ENCODE peak calls at places on chromosomes 6 and 20, in eight cellular contexts. O is mammary epithelial cell; L is CD8-positive, alpha-beta memory T cell; W is IMR-90; J is adrenal gland; M is stomach; A is pancreas; T is SJSA1. E is an unnamed sample.
A peak's percentile ranks its signal among the peaks of the same experiment; 100 is the strongest.

GRCh38 chr20:6122111-6122872 is 538 bp downstream of the FERMT1 start:
- DNase-seq in T (no peak), L (no peak), O (peak; percentile 87), J (no peak), M (no peak), W (peak; percentile 45), A (no peak), E (no peak)

GRCh38 chr20:24160563-24161355 is 172.2 kb upstream of the GGTLC1 start:
- DNase-seq in T (peak; percentile 38), A (peak; percentile 61), J (peak; percentile 72), W (peak; percentile 63), O (peak; percentile 43), M (peak; percentile 63), L (peak; percentile 4), E (peak; percentile 38)

GRCh38 chr20:21571841-21572690 is 58.2 kb upstream of the NKX2-2 start:
- DNase-seq in M (no peak), O (no peak), J (no peak), T (peak; percentile 9), W (no peak), L (peak; percentile 16), A (no peak), E (no peak)

GRCh38 chr20:61436674-61437279 is 184.7 kb downstream of the CDH4 start:
- DNase-seq in W (peak; percentile 58), M (no peak), L (no peak), J (no peak), T (peak; percentile 95), A (no peak), O (peak; percentile 98), E (no peak)

GRCh38 chr6:155505560-155505959 is 49.9 kb upstream of the NOX3 start:
- DNase-seq in T (no peak), A (no peak), J (no peak), W (no peak), O (no peak), M (no peak), L (no peak), E (no peak)

GRCh38 chr6:135280375-135281136 is 99.4 kb downstream of the MYB start:
- DNase-seq in M (no peak), W (peak; percentile 70), A (no peak), J (peak; percentile 46), O (no peak), T (no peak), L (no peak), E (no peak)

GRCh38 chr20:5513975-5514516 is 197.3 kb upstream of the PROKR2 start:
- DNase-seq in T (peak; percentile 49), A (no peak), M (no peak), O (peak; percentile 40), J (peak; percentile 49), W (peak; percentile 49), L (no peak), E (no peak)

GRCh38 chr6:29489286-29489685 is 1.5 kb upstream of the MAS1L start:
- DNase-seq in T (no peak), J (no peak), A (no peak), W (no peak), M (no peak), L (no peak), O (no peak), E (no peak)

GRCh38 chr6:158043586-158044524 is 62.2 kb downstream of the SYNJ2 start:
- DNase-seq in J (peak; percentile 86), A (no peak), T (no peak), W (no peak), O (no peak), L (no peak), M (peak; percentile 55), E (peak; percentile 65)

GRCh38 chr6:33830635-33831240 is 26.9 kb upstream of the MLN start:
- DNase-seq in L (no peak), J (no peak), W (no peak), M (no peak), A (no peak), T (no peak), O (no peak), E (no peak)

GRCh38 chr20:16434087-16434664 is 139.1 kb downstream of the KIF16B start:
- DNase-seq in A (peak; percentile 73), J (peak; percentile 40), M (peak; percentile 38), W (peak; percentile 18), T (peak; percentile 4), L (no peak), O (peak; percentile 16), E (peak; percentile 54)

GRCh38 chr20:47296950-47297349 is 59.5 kb downstream of the ZMYND8 start:
- DNase-seq in J (no peak), M (no peak), A (no peak), W (no peak), O (no peak), L (peak; percentile 8), T (no peak), E (no peak)

GRCh38 chr20:18992418-18992817 is 178.8 kb downstream of the SCP2D1 start:
- DNase-seq in J (no peak), M (no peak), O (no peak), A (no peak), W (no peak), L (no peak), T (no peak), E (no peak)

GRCh38 chr20:18988701-18989100 is 175.1 kb downstream of the SCP2D1 start:
- DNase-seq in J (no peak), M (no peak), W (no peak), L (no peak), T (no peak), O (no peak), A (no peak), E (no peak)

GRCh38 chr20:18991012-18991411 is 177.4 kb downstream of the SCP2D1 start:
- DNase-seq in L (no peak), W (no peak), O (no peak), J (no peak), A (no peak), M (no peak), T (no peak), E (no peak)

GRCh38 chr20:18987781-18988360 is 174.3 kb downstream of the SCP2D1 start:
- DNase-seq in W (no peak), J (no peak), L (no peak), A (no peak), T (no peak), M (no peak), O (no peak), E (no peak)

DNA sequence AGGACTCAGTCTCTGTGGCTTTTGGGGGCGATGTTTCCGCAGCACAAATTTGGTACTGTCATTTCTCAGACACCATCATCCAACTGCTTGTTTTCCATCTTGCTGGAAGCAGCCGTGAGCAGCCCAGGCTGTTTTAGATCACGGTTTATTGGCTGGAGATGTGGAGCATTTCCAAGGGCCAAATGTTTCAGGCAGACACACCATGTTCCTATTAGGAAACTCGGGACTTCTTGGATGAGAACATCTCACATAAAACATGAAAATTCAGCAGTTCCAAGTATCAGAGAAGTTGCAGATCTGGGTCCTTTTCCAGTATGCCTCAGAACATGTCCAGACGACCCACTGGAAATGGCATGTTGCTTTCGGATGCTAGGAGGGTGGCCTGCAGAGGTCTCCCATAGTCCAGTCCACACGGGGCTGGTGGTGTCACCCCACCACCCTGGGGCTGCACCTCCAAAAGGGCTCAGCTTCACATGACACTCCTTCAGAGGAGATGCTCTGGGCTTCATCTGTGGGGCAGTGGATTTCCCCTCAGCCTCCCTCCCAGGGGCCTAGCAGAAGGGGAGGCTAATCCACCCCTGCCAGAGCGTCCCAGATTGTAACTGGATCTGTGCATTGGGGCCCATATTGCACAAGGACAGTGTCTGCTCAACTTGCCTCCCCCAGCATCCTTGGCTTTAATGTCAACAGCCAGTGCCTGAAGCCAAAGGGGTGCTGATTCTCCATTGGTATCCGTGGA is 176.3 kb downstream of the SCP2D1 start:
- DNase-seq in W (no peak), J (no peak), T (no peak), O (no peak), M (no peak), L (no peak), A (no peak), E (no peak)
- H3K9me3 ChIP-seq in W (peaks cover 38% of the 10 kb centered on the region), J (no peaks in the 10 kb centered on the region), T (no peaks in the 10 kb centered on the region), O (no peaks in the 10 kb centered on the region), M (no peaks in the 10 kb centered on the region), L (no peaks in the 10 kb centered on the region), A (no peaks in the 10 kb centered on the region), E (no peaks in the 10 kb centered on the region)

DNA sequence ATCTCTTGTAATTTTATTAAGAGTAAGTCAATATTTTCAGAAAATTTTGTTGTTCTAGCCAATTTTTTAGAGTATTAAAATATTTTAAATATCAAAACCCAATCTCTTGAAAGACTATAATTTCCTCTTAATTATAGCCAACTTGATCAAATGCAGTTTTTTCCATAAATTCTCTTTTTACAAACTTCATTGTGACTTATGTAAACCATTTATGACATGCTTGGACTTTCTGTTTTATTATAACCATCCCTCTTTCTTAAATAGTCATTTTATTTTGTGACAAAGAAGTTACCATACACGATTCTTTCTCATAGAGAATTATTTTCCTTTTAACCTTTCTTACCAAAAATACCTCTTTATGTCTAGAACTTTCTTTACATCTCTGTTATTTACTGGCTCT is 1075.5 kb downstream of the KHDRBS2 start:
- DNase-seq in A (no peak), O (no peak), L (no peak), W (no peak), J (no peak), T (no peak), M (no peak), E (no peak)
- H3K9me3 ChIP-seq in A (no peaks in the 10 kb centered on the region), O (peaks cover 6% of the 10 kb centered on the region), L (no peaks in the 10 kb centered on the region), W (peaks cover 4% of the 10 kb centered on the region), J (no peaks in the 10 kb centered on the region), T (peaks cover 3% of the 10 kb centered on the region), M (no peaks in the 10 kb centered on the region), E (no peaks in the 10 kb centered on the region)

GRCh38 chr6:106895703-106896040 is 78.9 kb downstream of the CD24 start:
- DNase-seq in O (no peak), M (no peak), J (no peak), A (no peak), L (no peak), W (no peak), T (no peak), E (no peak)

GRCh38 chr6:106897580-106897979 is 76.9 kb downstream of the CD24 start:
- DNase-seq in W (no peak), A (no peak), L (no peak), J (no peak), O (no peak), M (no peak), T (no peak), E (no peak)

GRCh38 chr6:106901062-106901461 is 73.5 kb downstream of the CD24 start:
- DNase-seq in W (no peak), O (no peak), L (no peak), A (no peak), T (no peak), J (no peak), M (no peak), E (no peak)

GRCh38 chr6:106903299-106903698 is 71.2 kb downstream of the CD24 start:
- DNase-seq in J (no peak), M (no peak), O (no peak), T (no peak), A (no peak), L (no peak), W (no peak), E (no peak)

DNA sequence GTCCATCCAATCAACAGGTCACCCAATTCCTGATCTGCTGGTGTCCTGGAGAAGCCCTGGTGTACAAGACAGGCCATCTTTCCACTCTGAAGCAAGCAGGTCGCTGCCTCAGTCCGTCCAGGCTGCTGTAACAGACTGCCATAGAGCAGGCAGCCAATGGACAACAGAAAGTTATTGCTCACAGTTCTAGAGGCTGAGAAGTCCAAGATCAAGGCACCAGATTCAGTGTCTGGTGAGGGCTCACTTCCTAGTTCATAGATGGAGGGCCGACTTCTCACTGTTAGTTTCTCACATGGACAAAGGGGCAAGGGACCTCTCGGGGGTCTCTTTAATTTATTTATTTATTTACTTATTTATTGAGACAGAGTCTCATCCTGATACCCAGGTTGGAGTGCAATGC is 74.8 kb downstream of the CD24 start:
- DNase-seq in O (no peak), M (no peak), W (no peak), T (no peak), A (no peak), J (no peak), L (no peak), E (no peak)
- H3K9me3 ChIP-seq in O (no peaks in the 10 kb centered on the region), M (peaks cover 3% of the 10 kb centered on the region), W (no peaks in the 10 kb centered on the region), T (no peaks in the 10 kb centered on the region), A (no peaks in the 10 kb centered on the region), J (no peaks in the 10 kb centered on the region), L (no peaks in the 10 kb centered on the region), E (peaks cover 26% of the 10 kb centered on the region)

GRCh38 chr6:19033683-19034082 is 646.5 kb downstream of the RNF144B start:
- DNase-seq in O (no peak), A (no peak), J (no peak), M (no peak), L (no peak), T (no peak), W (no peak), E (no peak)
- H3K9me3 ChIP-seq in O (no peaks in the 10 kb centered on the region), A (no peaks in the 10 kb centered on the region), J (no peaks in the 10 kb centered on the region), M (no peaks in the 10 kb centered on the region), L (no peaks in the 10 kb centered on the region), T (no peaks in the 10 kb centered on the region), W (no peaks in the 10 kb centered on the region), E (no peaks in the 10 kb centered on the region)

E was measured in heart right ventricle.